ENCODE peak calls at places on chromosomes 4 and X, in seven cellular contexts. R is cardiac muscle cell, J is lung, C is mesenchymal stem cell, W is mammary epithelial cell, E is tibial artery, N is bronchial epithelial cell. K is an unnamed sample.

GRCh38 chrX:122246937-122247336 is 937.1 kb upstream of the GRIA3 start:
- DNase-seq in R (no peak), W (no peak), N (no peak), E (no peak), J (no peak), C (no peak), K (no peak)

GRCh38 chrX:153670748-153671588 is 2.6 kb downstream of the PNCK start:
- DNase-seq in E (no peak), W (no peak), C (no peak), N (no peak), J (no peak), R (no peak), K (no peak)

GRCh38 chrX:119870626-119871131 is 854 bp downstream of the RNF113A start:
- DNase-seq in C (peak; percentile 58), E (peak; percentile 20), R (peak; percentile 41), J (no peak), N (no peak), W (peak; percentile 3), K (peak; percentile 36)

GRCh38 chrX:139930923-139931645 is 1.8 kb downstream of the ATP11C start:
- DNase-seq in C (peak; percentile 31), N (no peak), W (peak; percentile 23), E (no peak), R (peak; percentile 22), J (no peak), K (peak; percentile 7)

GRCh38 chr4:88823058-88823919 is 125.7 kb upstream of the NAP1L5 start:
- DNase-seq in E (peak; percentile 94), J (peak; percentile 89), N (peak; percentile 94), C (peak; percentile 98), R (peak; percentile 95), W (peak; percentile 83), K (peak; percentile 91)

GRCh38 chr4:153564630-153565525 is 98.7 kb downstream of the TMEM131L start:
- DNase-seq in E (no peak), N (no peak), W (no peak), R (no peak), C (peak; percentile 58), J (no peak), K (no peak)

GRCh38 chrX:155148724-155149537 is 67.3 kb upstream of the VBP1 start:
- DNase-seq in C (peak; percentile 6), E (no peak), W (peak; percentile 12), J (no peak), R (peak; percentile 1), N (no peak), K (peak; percentile 15)

GRCh38 chrX:30301977-30302376 is 7.2 kb downstream of the NR0B1 start:
- DNase-seq in N (peak; percentile 59), R (peak; percentile 70), W (peak; percentile 47), J (no peak), C (no peak), E (no peak), K (no peak)

GRCh38 chr4:182918791-182919302 is 1.7 kb upstream of the DCTD start:
- DNase-seq in J (no peak), E (no peak), R (no peak), N (peak; percentile 40), C (peak; percentile 12), W (peak; percentile 10), K (peak; percentile 36)

GRCh38 chrX:65697173-65697572 is 29.7 kb downstream of the MSN start:
- DNase-seq in C (peak; percentile 56), J (no peak), W (no peak), N (no peak), E (no peak), R (no peak), K (no peak)

GRCh38 chrX:154712781-154713391 is 38.0 kb downstream of the GAB3 start:
- DNase-seq in C (peak; percentile 86), E (no peak), J (no peak), R (no peak), N (peak; percentile 73), W (peak; percentile 64), K (peak; percentile 56)

GRCh38 chr4:8771666-8772065 is 100.0 kb downstream of the HMX1 start:
- DNase-seq in J (no peak), E (no peak), R (no peak), W (no peak), N (no peak), C (no peak), K (no peak)

GRCh38 chr4:152259866-152260265 is 276.0 kb downstream of the FBXW7 start:
- DNase-seq in C (no peak), R (no peak), E (no peak), W (peak; percentile 96), J (no peak), N (peak; percentile 99), K (no peak)

GRCh38 chrX:153771686-153772607 is 7.9 kb downstream of the PLXNB3 start:
- DNase-seq in R (no peak), J (no peak), E (no peak), C (no peak), W (no peak), N (no peak), K (no peak)

GRCh38 chrX:51837926-51838325 is 55.5 kb upstream of the MAGED1 start:
- DNase-seq in R (no peak), E (peak; percentile 25), C (peak; percentile 75), J (no peak), W (no peak), N (no peak), K (no peak)

GRCh38 chr4:57966987-57967760 is 857.0 kb upstream of the IGFBP7 start:
- DNase-seq in N (no peak), R (no peak), W (no peak), C (no peak), J (no peak), E (no peak), K (no peak)

GRCh38 chrX:21932277-21932996 is 8.1 kb upstream of the SMS start:
- DNase-seq in W (peak; percentile 89), R (no peak), C (peak; percentile 93), N (peak; percentile 89), E (peak; percentile 72), J (no peak), K (no peak)

GRCh38 chrX:11386001-11386523 is 92.8 kb downstream of the AMELX start:
- DNase-seq in E (peak; percentile 23), R (no peak), W (no peak), C (peak; percentile 44), J (no peak), N (peak; percentile 51), K (no peak)

GRCh38 chr4:6538111-6538510 is 36.9 kb upstream of the MAN2B2 start:
- DNase-seq in W (no peak), C (no peak), R (no peak), N (no peak), J (no peak), E (no peak), K (no peak)

GRCh38 chr4:130955520-130955919 is 1859.6 kb downstream of the C4orf33 start:
- DNase-seq in N (no peak), W (no peak), C (no peak), J (no peak), R (no peak), E (no peak), K (no peak)

DNA sequence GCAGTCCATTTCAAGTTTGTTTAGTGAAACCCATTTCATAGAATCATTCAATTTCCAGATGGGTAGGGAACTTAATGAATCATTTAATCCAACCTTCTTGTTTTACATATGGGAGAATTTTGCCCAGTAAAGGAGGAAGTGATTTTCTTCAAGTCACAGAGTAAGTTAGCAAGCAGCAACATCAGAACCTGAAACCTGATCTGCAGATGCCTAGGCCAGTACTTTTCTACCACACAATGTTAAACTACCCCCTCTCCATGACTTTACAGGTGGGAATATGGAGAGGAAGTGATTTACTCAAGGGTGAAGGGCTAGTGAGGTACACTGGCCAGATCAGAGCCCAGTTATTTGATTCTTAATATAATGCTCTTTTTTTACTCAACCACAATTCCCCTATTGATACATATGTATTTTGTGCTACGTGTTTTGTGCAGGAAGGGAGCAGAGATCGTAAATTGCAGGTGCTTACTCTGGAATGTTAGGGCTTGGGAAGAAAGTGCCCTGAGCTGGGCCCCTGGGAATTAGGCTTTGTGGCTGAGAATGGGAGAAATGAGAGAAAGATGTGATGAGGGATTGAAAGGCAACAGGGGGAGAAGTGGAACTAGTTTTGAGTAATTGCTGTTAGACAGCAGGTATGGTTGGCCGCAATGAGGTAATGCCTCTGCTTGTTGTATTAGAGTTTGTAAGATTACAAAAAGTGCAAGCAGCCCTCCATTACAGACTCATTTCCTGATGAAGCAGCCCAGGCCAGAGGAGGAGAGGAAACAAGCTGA is 6.8 kb downstream of the LHFPL1 start:
- DNase-seq in N (no peak), W (no peak), C (no peak), R (no peak), J (no peak), E (no peak), K (no peak)
- H3K27me3 ChIP-seq in N (no peaks in the 10 kb centered on the region), W (peaks cover 3% of the 10 kb centered on the region), C (no peaks in the 10 kb centered on the region), R (no peaks in the 10 kb centered on the region), J (no peaks in the 10 kb centered on the region), E (no peaks in the 10 kb centered on the region), K (no peaks in the 10 kb centered on the region)

DNA sequence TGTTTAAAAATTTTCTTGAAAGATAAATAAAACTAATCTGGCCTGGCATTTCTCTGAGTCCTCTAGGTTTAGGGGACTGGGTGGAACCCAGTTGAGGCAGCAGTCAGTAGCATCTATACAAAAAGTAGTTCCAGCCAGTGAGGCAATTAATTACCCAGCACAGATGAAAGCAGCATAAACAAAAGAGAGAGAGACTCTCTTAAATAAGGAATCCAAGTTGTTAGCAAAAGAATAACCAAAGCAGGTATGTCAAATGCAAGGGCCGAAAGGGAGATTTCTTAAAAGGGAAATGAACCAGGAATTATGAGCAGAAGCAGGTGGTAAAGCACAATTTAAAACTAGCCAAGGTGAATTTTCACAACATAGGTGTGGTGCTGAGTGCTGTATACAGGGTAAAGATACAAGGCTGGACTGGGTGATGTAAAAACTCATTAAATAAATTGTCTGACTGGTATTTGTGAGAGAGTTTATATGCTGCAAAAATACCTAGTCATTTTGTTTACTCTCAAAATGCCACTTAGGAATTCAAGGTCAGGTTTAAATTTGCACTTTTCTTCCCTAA is 94.6 kb upstream of the GALNT7 start:
- DNase-seq in E (no peak), W (no peak), J (no peak), R (no peak), C (peak; percentile 11), N (no peak), K (no peak)
- H3K4me3 ChIP-seq in E (no peak overlapping the region), W (no peak overlapping the region), J (no peak overlapping the region), R (no peak overlapping the region), C (no peak overlapping the region), N (no peak overlapping the region), K (no peak overlapping the region)

DNA sequence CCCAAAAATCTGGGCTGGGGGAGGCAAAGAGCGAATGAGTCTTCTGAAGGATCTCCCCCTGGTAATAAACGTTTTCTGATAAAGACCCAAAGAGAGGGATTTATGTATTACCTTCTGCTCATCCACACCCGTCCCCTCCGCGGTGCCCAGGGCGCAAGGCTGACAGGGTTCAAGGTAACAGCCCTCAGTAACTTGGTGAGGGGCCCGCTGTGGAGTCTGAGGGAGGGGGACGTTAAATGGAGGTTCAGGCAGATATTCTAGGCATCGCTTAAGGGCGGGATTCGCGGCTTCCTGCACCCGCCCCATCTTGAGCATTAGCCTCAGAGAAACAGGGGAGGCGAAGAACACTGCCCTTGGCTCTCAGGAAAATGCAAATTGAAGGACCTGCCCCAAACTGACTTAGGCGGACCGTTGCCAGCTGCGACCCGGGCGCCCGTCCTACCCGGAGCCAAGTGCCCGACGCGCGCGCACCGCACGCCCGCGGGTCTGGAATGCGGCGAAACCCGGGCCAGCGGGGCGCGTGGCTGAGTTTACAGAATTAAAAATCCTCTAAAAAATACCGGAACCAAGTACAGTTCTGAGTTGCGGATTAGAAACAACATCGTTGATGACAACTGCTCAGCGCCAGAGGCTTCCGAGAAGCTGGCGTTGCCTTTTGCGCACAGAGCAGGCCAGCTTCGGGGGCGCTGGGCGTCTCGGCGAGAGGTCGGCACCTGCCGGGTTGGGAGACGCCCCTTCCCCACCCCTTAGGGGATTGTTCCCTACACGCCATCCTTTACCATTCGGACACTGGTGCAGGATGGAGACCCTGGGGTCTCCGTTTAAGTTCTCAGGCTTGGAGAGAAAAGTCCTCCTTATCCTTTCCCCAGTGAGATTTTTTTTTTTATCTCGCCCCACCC is 2.8 kb downstream of the HELT start:
- DNase-seq in R (no peak), E (no peak), J (no peak), W (peak; percentile 18), C (no peak), N (no peak), K (no peak)
- H3K27me3 ChIP-seq in R (peaks cover 100% of the 10 kb centered on the region), E (no peaks in the 10 kb centered on the region), J (peaks cover 50% of the 10 kb centered on the region), W (peaks cover 63% of the 10 kb centered on the region), C (peaks cover 92% of the 10 kb centered on the region), N (peaks cover 50% of the 10 kb centered on the region), K (peaks cover 16% of the 10 kb centered on the region)

GRCh38 chr4:41256131-41256739 is 493 bp upstream of the UCHL1 start:
- DNase-seq in N (no peak), R (peak; percentile 9), W (no peak), J (no peak), C (peak; percentile 67), E (no peak), K (no peak)
- H3K4me3 ChIP-seq in N (peak overlapping the region; percentile 37), R (peak overlapping the region; percentile 48), W (no peak overlapping the region), J (no peak overlapping the region), C (peak overlapping the region; percentile 97), E (peak overlapping the region; percentile 60), K (no peak overlapping the region)

K was measured in CD4-positive, alpha-beta memory T cell.